ENCODE peak calls at places on chromosomes 2 and 18, in five cellular contexts. B, F, Y, A and H are unnamed samples.

GRCh38 chr18:66603941-66604627 is at the start of gene CDH19:
- DNase-seq in Y (no peak), A (no peak), B (peak), F (no peak), H (no peak)

GRCh38 chr2:113124984-113125855 is 2.2 kb upstream of the IL1RN start:
- DNase-seq in Y (no peak), F (peak), B (no peak), A (no peak), H (no peak)

GRCh38 chr2:241329669-241330615 is 14.2 kb downstream of the SEPTIN2 start:
- DNase-seq in Y (no peak), F (no peak), A (no peak), B (no peak), H (no peak)

GRCh38 chr2:6919912-6920905 is 3.0 kb downstream of the RNF144A start:
- DNase-seq in F (no peak), Y (no peak), A (no peak), B (no peak), H (no peak)

GRCh38 chr2:172467382-172467781 is 40.0 kb downstream of the ITGA6 start:
- DNase-seq in B (no peak), Y (no peak), F (no peak), A (no peak), H (no peak)

GRCh38 chr18:6613581-6613980 is 115.9 kb upstream of the ARHGAP28 start:
- DNase-seq in F (no peak), B (no peak), Y (no peak), A (peak), H (no peak)

GRCh38 chr2:112173646-112174319 is 35.6 kb downstream of the FBLN7 start:
- DNase-seq in F (no peak), B (no peak), Y (no peak), A (no peak), H (no peak)

GRCh38 chr2:72572501-72572900 is 253.3 kb downstream of the EXOC6B start:
- DNase-seq in F (no peak), A (no peak), B (no peak), Y (no peak), H (no peak)

GRCh38 chr18:47246027-47246971 is 5.2 kb downstream of the SKOR2 start:
- DNase-seq in A (peak), B (no peak), F (no peak), Y (no peak), H (no peak)

GRCh38 chr2:224284134-224284946 is 117.6 kb downstream of the FAM124B start:
- DNase-seq in Y (no peak), F (no peak), A (peak), B (peak), H (no peak)

GRCh38 chr2:196991061-196991460 is 64.6 kb upstream of the PGAP1 start:
- DNase-seq in A (no peak), B (peak), F (no peak), Y (no peak), H (no peak)

GRCh38 chr2:100628506-100628905 is 65.7 kb downstream of the PDCL3 start:
- DNase-seq in A (no peak), Y (no peak), B (no peak), F (no peak), H (no peak)

GRCh38 chr18:74525741-74526140 is 8.6 kb upstream of the CNDP1 start:
- DNase-seq in Y (no peak), F (no peak), A (no peak), B (no peak), H (no peak)

GRCh38 chr2:36407403-36407802 is 51.8 kb downstream of the CRIM1 start:
- DNase-seq in A (no peak), Y (no peak), F (no peak), B (no peak), H (no peak)

GRCh38 chr2:85195956-85196355 is 62.8 kb downstream of the TCF7L1 start:
- DNase-seq in B (no peak), A (no peak), Y (no peak), F (no peak), H (no peak)

GRCh38 chr2:48912110-48912509 is 156.6 kb upstream of the LHCGR start:
- DNase-seq in A (peak), F (no peak), B (no peak), Y (no peak), H (no peak)

GRCh38 chr2:128320609-128321420 is 2.1 kb upstream of the HS6ST1 start:
- DNase-seq in B (no peak), Y (peak), F (no peak), A (no peak), H (no peak)

GRCh38 chr2:49296107-49296506 is 141.8 kb upstream of the FSHR start:
- DNase-seq in F (no peak), Y (no peak), A (no peak), B (no peak), H (no peak)

GRCh38 chr2:127770973-127771735 is 39.8 kb downstream of the WDR33 start:
- DNase-seq in A (no peak), Y (no peak), F (no peak), B (peak), H (no peak)

GRCh38 chr18:79008356-79008940 is 28.8 kb downstream of the SALL3 start:
- DNase-seq in F (no peak), A (no peak), Y (no peak), B (no peak), H (no peak)

GRCh38 chr2:226030369-226031077 is 631.0 kb downstream of the NYAP2 start:
- DNase-seq in F (no peak), A (no peak), Y (no peak), B (no peak), H (no peak)

GRCh38 chr2:73111300-73112025 is 1.3 kb downstream of the RAB11FIP5 start:
- DNase-seq in Y (no peak), B (no peak), F (no peak), A (peak), H (no peak)

GRCh38 chr2:55418072-55418471 is 1.6 kb downstream of the CCDC88A start:
- DNase-seq in Y (no peak), F (no peak), A (no peak), B (no peak), H (no peak)

GRCh38 chr2:54904836-54905235 is 145.4 kb downstream of the RTN4 start:
- DNase-seq in Y (no peak), F (no peak), A (no peak), B (no peak), H (no peak)

GRCh38 chr2:63424329-63425078 is 163.8 kb downstream of the WDPCP start:
- DNase-seq in Y (no peak), A (peak), F (no peak), B (peak), H (no peak)

GRCh38 chr18:66344227-66344626 is 259.7 kb downstream of the CDH19 start:
- DNase-seq in F (no peak), A (no peak), B (no peak), Y (no peak), H (no peak)

GRCh38 chr2:222299926-222300724 is 1.3 kb upstream of the PAX3 start:
- DNase-seq in A (no peak), B (no peak), Y (no peak), F (no peak), H (no peak)

GRCh38 chr2:234291765-234292204 is 205.1 kb downstream of the ARL4C start:
- DNase-seq in A (no peak), B (no peak), Y (no peak), F (peak), H (no peak)

GRCh38 chr2:16649353-16650286 is 16.0 kb downstream of the CYRIA start:
- DNase-seq in A (no peak), Y (no peak), B (no peak), F (no peak), H (no peak)

GRCh38 chr2:172273910-172274571 is 153.3 kb upstream of the ITGA6 start:
- DNase-seq in Y (no peak), F (no peak), A (no peak), B (no peak), H (no peak)

GRCh38 chr2:45343618-45344017 is 267.4 kb downstream of the SRBD1 start:
- DNase-seq in F (no peak), Y (no peak), A (peak), B (peak), H (no peak)

GRCh38 chr2:209547726-209548125 is 123.9 kb downstream of the MAP2 start:
- DNase-seq in A (no peak), Y (no peak), F (no peak), B (peak), H (no peak)

GRCh38 chr2:215773728-215774127 is 239.6 kb downstream of the MREG start:
- DNase-seq in B (peak), F (no peak), A (no peak), Y (no peak), H (no peak)

GRCh38 chr2:85788603-85789002 is 34.8 kb downstream of the ATOH8 start:
- DNase-seq in F (no peak), A (no peak), Y (no peak), B (no peak), H (no peak)

GRCh38 chr2:1367584-1367983 is 45.7 kb upstream of the TPO start:
- DNase-seq in A (no peak), Y (no peak), B (no peak), F (no peak), H (no peak)

GRCh38 chr2:23426284-23426905 is 41.4 kb downstream of the KLHL29 start:
- DNase-seq in B (no peak), A (no peak), Y (no peak), F (peak), H (no peak)